ENCODE peak calls at places on chromosomes 11 and 22, in five cellular contexts. T is HCT116, Q is trophoblast cell, I is SK-N-SH, R is mesenchymal stem cell. H is an unnamed sample.

GRCh38 chr22:22125028-22125578 is 119.5 kb upstream of the VPREB1 start:
- DNase-seq in T (no peak), Q (no peak), I (no peak), R (no peak), H (no peak)

GRCh38 chr22:49664371-49664881 is 163.2 kb downstream of the BRD1 start:
- DNase-seq in T (no peak), Q (no peak), I (no peak), R (no peak), H (no peak)

GRCh38 chr11:112797653-112798293 is 163.4 kb upstream of the NCAM1 start:
- DNase-seq in T (no peak), Q (peak; percentile 51), I (no peak), R (peak; percentile 6), H (peak; percentile 56)

GRCh38 chr11:133930767-133931448 is 25.9 kb downstream of the IGSF9B start:
- DNase-seq in T (no peak), Q (peak; percentile 60), I (no peak), R (no peak), H (no peak)

GRCh38 chr11:13384837-13385417 is 78.1 kb downstream of the BTBD10 start:
- DNase-seq in T (peak; percentile 23), Q (peak; percentile 63), I (peak; percentile 39), R (peak; percentile 56), H (peak; percentile 22)

GRCh38 chr11:65767406-65767805 is 13.4 kb downstream of the AP5B1 start:
- DNase-seq in T (no peak), Q (peak; percentile 98), I (no peak), R (no peak), H (no peak)

GRCh38 chr11:59135648-59136461 is 6.8 kb upstream of the FAM111A start:
- DNase-seq in T (peak; percentile 49), Q (peak; percentile 89), I (peak; percentile 86), R (peak; percentile 74), H (peak; percentile 36)

GRCh38 chr11:65315204-65315865 is 669 bp downstream of the CDC42EP2 start:
- DNase-seq in T (peak; percentile 48), Q (peak; percentile 78), I (peak; percentile 94), R (peak; percentile 82), H (peak; percentile 68)

GRCh38 chr11:73463359-73463758 is 87.2 kb downstream of the RELT start:
- DNase-seq in T (no peak), Q (peak; percentile 3), I (no peak), R (peak; percentile 69), H (peak; percentile 53)

GRCh38 chr22:38398609-38399401 is 56.2 kb downstream of the KCNJ4 start:
- DNase-seq in T (no peak), Q (peak; percentile 81), I (peak; percentile 87), R (peak; percentile 76), H (peak; percentile 64)

GRCh38 chr11:125903753-125904659 is at the start of gene DDX25:
- DNase-seq in T (no peak), Q (peak; percentile 21), I (peak; percentile 95), R (no peak), H (peak; percentile 1)

GRCh38 chr11:124717786-124718634 is 21.7 kb upstream of the NRGN start:
- DNase-seq in T (no peak), Q (no peak), I (peak; percentile 79), R (peak; percentile 20), H (peak; percentile 46)

GRCh38 chr11:113384551-113384950 is 3.0 kb upstream of the ANKK1 start:
- DNase-seq in T (no peak), Q (peak; percentile 97), I (no peak), R (peak; percentile 92), H (peak; percentile 100)

GRCh38 chr22:38737302-38738060 is 18.3 kb downstream of the SUN2 start:
- DNase-seq in T (no peak), Q (no peak), I (no peak), R (no peak), H (peak; percentile 45)

GRCh38 chr22:44003776-44004460 is 20.2 kb upstream of the PARVB start:
- DNase-seq in T (peak; percentile 7), Q (no peak), I (no peak), R (no peak), H (no peak)

GRCh38 chr22:47175151-47175760 is 412.8 kb downstream of the TBC1D22A start:
- DNase-seq in T (no peak), Q (no peak), I (no peak), R (no peak), H (no peak)

GRCh38 chr11:70912226-70912840 is 340.0 kb downstream of the SHANK2 start:
- DNase-seq in T (no peak), Q (no peak), I (no peak), R (peak; percentile 20), H (no peak)

GRCh38 chr11:82869657-82870056 is 30.6 kb downstream of the PRCP start:
- DNase-seq in T (no peak), Q (no peak), I (no peak), R (peak; percentile 17), H (peak; percentile 15)

GRCh38 chr22:38718414-38718813 is 12.7 kb downstream of the GTPBP1 start:
- DNase-seq in T (peak; percentile 70), Q (peak; percentile 88), I (peak; percentile 45), R (peak; percentile 92), H (peak; percentile 76)

GRCh38 chr11:111186308-111186967 is 59.1 kb upstream of the POU2AF2 start:
- DNase-seq in T (no peak), Q (no peak), I (no peak), R (no peak), H (no peak)

GRCh38 chr11:126331286-126331685 is 24.2 kb upstream of the ST3GAL4 start:
- DNase-seq in T (no peak), Q (no peak), I (no peak), R (no peak), H (no peak)

GRCh38 chr22:22156348-22156715 is 88.3 kb upstream of the VPREB1 start:
- DNase-seq in T (no peak), Q (no peak), I (no peak), R (no peak), H (no peak)

GRCh38 chr22:43341565-43341964 is 1.6 kb downstream of the SCUBE1 start:
- DNase-seq in T (no peak), Q (no peak), I (no peak), R (no peak), H (no peak)

GRCh38 chr11:128513915-128514681 is 73.3 kb downstream of the ETS1 start:
- DNase-seq in T (no peak), Q (no peak), I (no peak), R (no peak), H (no peak)

DNA sequence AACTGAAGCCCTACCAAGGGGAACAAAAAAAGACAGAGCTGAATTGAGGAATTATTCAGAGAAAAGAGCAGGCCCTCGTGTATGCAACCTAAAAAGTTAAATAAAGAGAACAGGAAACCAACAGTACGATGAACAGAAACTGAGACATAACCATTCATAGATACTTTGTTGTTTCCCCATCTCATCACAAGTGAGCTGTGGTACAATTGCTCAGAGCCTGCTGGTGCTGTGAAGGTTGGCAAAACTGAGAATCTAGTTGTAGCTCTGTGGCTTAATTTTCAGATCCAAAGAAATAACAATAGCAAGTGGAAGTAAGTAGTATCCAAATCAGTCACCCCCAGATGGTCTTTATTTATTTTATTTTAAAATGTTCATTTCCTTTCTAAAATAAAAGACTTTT is 37.7 kb upstream of the BLID start:
- DNase-seq in T (no peak), Q (no peak), I (no peak), R (no peak), H (no peak)
- H3K9ac ChIP-seq in T (peak overlapping the region; percentile 54), Q (no peak overlapping the region), I (no peak overlapping the region), R (peak overlapping the region; percentile 94), H (no peak overlapping the region)

GRCh38 chr11:3797329-3798090 is at the start of gene NUP98:
- DNase-seq in T (peak; percentile 99), Q (peak; percentile 100), I (peak; percentile 97), R (peak; percentile 100), H (peak; percentile 100)

GRCh38 chr11:3795131-3796092 is 1.9 kb downstream of the NUP98 start:
- DNase-seq in T (no peak), Q (no peak), I (no peak), R (no peak), H (no peak)

GRCh38 chr11:3796346-3796745 is 1.0 kb downstream of the NUP98 start:
- DNase-seq in T (no peak), Q (no peak), I (no peak), R (peak; percentile 19), H (no peak)

GRCh38 chr11:3799143-3799542 is 1.8 kb upstream of the NUP98 start:
- DNase-seq in T (no peak), Q (no peak), I (no peak), R (no peak), H (no peak)

GRCh38 chr11:3796796-3797328 is 492 bp downstream of the NUP98 start:
- DNase-seq in T (no peak), Q (no peak), I (no peak), R (peak; percentile 78), H (no peak)
- H2AFZ ChIP-seq in T (no peak overlapping the region), Q (peak overlapping the region; percentile 84), I (peak overlapping the region; percentile 53), R (peak overlapping the region; percentile 78), H (peak overlapping the region; percentile 59)

GRCh38 chr11:69636512-69636866 is 4.5 kb upstream of the CCND1 start:
- DNase-seq in T (peak; percentile 80), Q (peak; percentile 99), I (no peak), R (peak; percentile 88), H (no peak)

GRCh38 chr11:69637601-69637955 is 3.4 kb upstream of the CCND1 start:
- DNase-seq in T (no peak), Q (no peak), I (no peak), R (no peak), H (no peak)

GRCh38 chr11:69637956-69638871 is 2.7 kb upstream of the CCND1 start:
- DNase-seq in T (peak; percentile 80), Q (peak; percentile 55), I (peak; percentile 89), R (peak; percentile 81), H (peak; percentile 54)

GRCh38 chr11:69635804-69636511 is 5.0 kb upstream of the CCND1 start:
- DNase-seq in T (no peak), Q (no peak), I (peak; percentile 8), R (no peak), H (no peak)

GRCh38 chr11:69636870-69637600 is 3.9 kb upstream of the CCND1 start:
- DNase-seq in T (no peak), Q (no peak), I (no peak), R (no peak), H (no peak)
- H3K9ac ChIP-seq in T (peak overlapping the region; percentile 100), Q (peak overlapping the region; percentile 6), I (no peak overlapping the region), R (peak overlapping the region; percentile 97), H (no peak overlapping the region)

DNA sequence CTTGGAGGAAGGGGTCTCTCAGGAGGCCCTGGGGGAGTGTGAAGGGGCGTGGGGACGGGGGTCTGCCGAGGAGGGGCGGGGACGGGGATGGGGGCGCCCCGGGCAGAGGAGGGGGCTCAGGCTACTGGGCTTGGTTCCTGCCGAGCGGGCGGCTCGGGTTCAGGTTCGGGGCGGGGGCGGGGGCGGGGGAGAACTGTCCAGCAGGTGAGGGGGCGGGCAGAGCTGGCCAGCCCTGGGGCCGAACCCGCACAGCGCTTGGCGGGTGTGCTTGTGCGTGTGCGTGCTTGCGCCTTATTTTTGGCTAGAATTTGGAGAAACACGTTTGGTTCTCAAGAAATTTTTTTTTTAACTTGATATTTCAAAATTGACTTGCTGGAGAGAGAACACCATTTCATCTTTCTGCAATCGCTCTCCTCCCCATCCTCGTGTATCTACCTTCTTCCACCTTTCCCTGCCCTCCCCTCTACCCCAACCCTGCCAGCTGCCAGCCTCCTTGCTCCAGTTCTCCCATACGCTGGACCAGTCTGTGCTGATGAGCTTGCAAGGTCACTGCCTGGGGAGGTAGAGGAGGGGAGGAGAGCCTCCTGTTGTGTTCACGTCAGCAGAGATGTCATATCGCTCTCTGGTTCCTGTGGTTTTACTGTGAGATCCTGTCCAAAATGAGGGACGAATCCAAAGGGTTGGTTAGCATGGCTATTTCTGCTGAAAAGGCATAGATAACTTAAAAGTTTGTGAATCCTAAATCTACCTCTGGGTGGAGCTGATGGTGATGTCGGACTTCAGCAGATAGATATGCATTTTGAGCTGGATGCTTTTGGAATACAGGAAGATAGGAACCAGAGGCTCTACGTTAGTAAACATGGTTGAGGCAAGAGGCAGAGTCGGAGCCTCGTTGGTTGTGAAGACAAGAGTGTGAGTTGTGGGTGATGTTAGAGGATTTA is 668 bp downstream of the MADD start:
- DNase-seq in T (no peak), Q (peak; percentile 47), I (peak; percentile 63), R (peak; percentile 60), H (peak; percentile 54)
- H2AFZ ChIP-seq in T (no peak overlapping the region), Q (peak overlapping the region; percentile 86), I (no peak overlapping the region), R (no peak overlapping the region), H (peak overlapping the region; percentile 91)